ENCODE peak calls at places on chromosome 18, in eight cellular contexts. U is A172, X is amygdala, A is AML-193, F is NCI-H187 treated with DMSO at 0.1 percent for 48 hours, E is NCI-H2029, Z is kidney tubule cell, J is mucosa of descending colon. R is an unnamed sample.

GRCh38 chr18:43719264-43719795 is 442.0 kb upstream of the SYT4 start:
- DNase-seq in U (peak; percentile 0), X (no peak), A (no peak), F (no peak), E (no peak), Z (peak; percentile 20), J (no peak), R (no peak)

GRCh38 chr18:420661-421060 is 79.8 kb downstream of the COLEC12 start:
- DNase-seq in U (no peak), X (no peak), A (no peak), F (no peak), E (no peak), Z (no peak), J (no peak), R (no peak)

GRCh38 chr18:3995476-3996102 is 459.5 kb downstream of the DLGAP1 start:
- DNase-seq in U (peak; percentile 47), X (no peak), A (peak; percentile 41), F (no peak), E (peak; percentile 39), Z (peak; percentile 67), J (peak; percentile 83), R (peak; percentile 57)

GRCh38 chr18:9475643-9476580 is 599 bp downstream of the RALBP1 start:
- DNase-seq in U (peak; percentile 40), X (no peak), A (peak; percentile 34), F (no peak), E (peak; percentile 1), Z (peak; percentile 35), J (peak; percentile 30), R (no peak)

GRCh38 chr18:61544178-61544577 is 210.9 kb downstream of the CDH20 start:
- DNase-seq in U (no peak), X (no peak), A (no peak), F (no peak), E (no peak), Z (no peak), J (no peak), R (no peak)

GRCh38 chr18:5298156-5298852 is 2.8 kb upstream of the ZBTB14 start:
- DNase-seq in U (no peak), X (no peak), A (no peak), F (no peak), E (peak; percentile 43), Z (no peak), J (no peak), R (no peak)

GRCh38 chr18:79397288-79397829 is 1.6 kb downstream of the NFATC1 start:
- DNase-seq in U (no peak), X (no peak), A (no peak), F (no peak), E (no peak), Z (no peak), J (no peak), R (no peak)

GRCh38 chr18:44246001-44246400 is 434.7 kb upstream of the SETBP1 start:
- DNase-seq in U (no peak), X (no peak), A (no peak), F (no peak), E (no peak), Z (no peak), J (no peak), R (no peak)

GRCh38 chr18:46343940-46344372 is 239.8 kb downstream of the HAUS1 start:
- DNase-seq in U (no peak), X (no peak), A (no peak), F (no peak), E (peak; percentile 78), Z (peak; percentile 82), J (no peak), R (peak; percentile 33)

GRCh38 chr18:3319399-3319798 is 57.5 kb downstream of the MYL12B start:
- DNase-seq in U (no peak), X (no peak), A (no peak), F (no peak), E (no peak), Z (peak; percentile 12), J (no peak), R (no peak)

GRCh38 chr18:34718610-34719009 is 8.5 kb downstream of the DTNA start:
- DNase-seq in U (no peak), X (no peak), A (no peak), F (no peak), E (no peak), Z (no peak), J (no peak), R (no peak)

GRCh38 chr18:78856569-78857200 is 122.9 kb upstream of the SALL3 start:
- DNase-seq in U (no peak), X (no peak), A (no peak), F (no peak), E (no peak), Z (no peak), J (no peak), R (no peak)

GRCh38 chr18:2547477-2548087 is 23.7 kb downstream of the METTL4 start:
- DNase-seq in U (peak; percentile 47), X (no peak), A (peak; percentile 36), F (no peak), E (peak; percentile 17), Z (peak; percentile 56), J (peak; percentile 18), R (no peak)

GRCh38 chr18:21894619-21895367 is 154.2 kb downstream of the MIB1 start:
- DNase-seq in U (no peak), X (no peak), A (no peak), F (no peak), E (no peak), Z (peak; percentile 10), J (no peak), R (peak; percentile 69)

GRCh38 chr18:75527848-75528247 is 100.3 kb upstream of the SMIM21 start:
- DNase-seq in U (no peak), X (no peak), A (no peak), F (no peak), E (no peak), Z (no peak), J (no peak), R (no peak)

GRCh38 chr18:49250819-49251388 is 209.5 kb downstream of the DYM start:
- DNase-seq in U (peak; percentile 1), X (no peak), A (no peak), F (no peak), E (no peak), Z (peak; percentile 17), J (peak; percentile 32), R (no peak)

GRCh38 chr18:23136326-23137092 is 1.2 kb downstream of the CABLES1 start:
- DNase-seq in U (no peak), X (no peak), A (no peak), F (no peak), E (no peak), Z (peak; percentile 54), J (no peak), R (peak; percentile 36)

GRCh38 chr18:54672109-54672508 is 81.1 kb downstream of the DYNAP start:
- DNase-seq in U (no peak), X (no peak), A (no peak), F (no peak), E (no peak), Z (no peak), J (no peak), R (no peak)

GRCh38 chr18:21081425-21081824 is 30.2 kb downstream of the ROCK1 start:
- DNase-seq in U (no peak), X (no peak), A (no peak), F (no peak), E (no peak), Z (no peak), J (no peak), R (no peak)

GRCh38 chr18:48639772-48640432 is 101.1 kb downstream of the CTIF start:
- DNase-seq in U (no peak), X (no peak), A (no peak), F (no peak), E (no peak), Z (no peak), J (no peak), R (no peak)

GRCh38 chr18:5890606-5891360 is 4.5 kb downstream of the TMEM200C start:
- DNase-seq in U (no peak), X (no peak), A (no peak), F (no peak), E (no peak), Z (peak; percentile 71), J (peak; percentile 43), R (no peak)

GRCh38 chr18:6605115-6605869 is 124.2 kb upstream of the ARHGAP28 start:
- DNase-seq in U (no peak), X (no peak), A (no peak), F (no peak), E (no peak), Z (no peak), J (no peak), R (no peak)

GRCh38 chr18:45320724-45321123 is 294.6 kb upstream of the SLC14A2 start:
- DNase-seq in U (no peak), X (no peak), A (no peak), F (no peak), E (no peak), Z (no peak), J (no peak), R (no peak)

GRCh38 chr18:46452820-46453219 is 204.2 kb downstream of the LOXHD1 start:
- DNase-seq in U (peak; percentile 3), X (no peak), A (no peak), F (no peak), E (peak; percentile 17), Z (peak; percentile 98), J (no peak), R (no peak)

GRCh38 chr18:75154259-75154658 is 54.7 kb downstream of the PTGR3 start:
- DNase-seq in U (no peak), X (no peak), A (no peak), F (no peak), E (no peak), Z (no peak), J (no peak), R (no peak)

GRCh38 chr18:27491772-27492171 is 306.7 kb upstream of the CHST9 start:
- DNase-seq in U (no peak), X (no peak), A (no peak), F (no peak), E (no peak), Z (no peak), J (no peak), R (no peak)

GRCh38 chr18:8549254-8549653 is 60.0 kb upstream of the RAB12 start:
- DNase-seq in U (no peak), X (no peak), A (no peak), F (no peak), E (no peak), Z (no peak), J (no peak), R (no peak)

GRCh38 chr18:62938451-62938850 is 223.1 kb downstream of the PHLPP1 start:
- DNase-seq in U (no peak), X (no peak), A (no peak), F (no peak), E (no peak), Z (no peak), J (no peak), R (no peak)

GRCh38 chr18:40980171-40980570 is 974.9 kb upstream of the PIK3C3 start:
- DNase-seq in U (no peak), X (no peak), A (no peak), F (no peak), E (no peak), Z (no peak), J (no peak), R (no peak)

GRCh38 chr18:72160504-72161445 is 383.4 kb downstream of the CBLN2 start:
- DNase-seq in U (no peak), X (no peak), A (no peak), F (no peak), E (no peak), Z (no peak), J (no peak), R (no peak)

GRCh38 chr18:34847408-34847807 is 137.3 kb downstream of the DTNA start:
- DNase-seq in U (no peak), X (no peak), A (no peak), F (no peak), E (no peak), Z (no peak), J (no peak), R (no peak)